ENCODE peak calls at places on chromosomes 6 and 20, in nine cellular contexts. O is nucleus accumbens; H is GM13977; M is stimulated activated CD8-positive, alpha-beta memory T cell treated with anti-CD3 and anti-CD28 coated beads, Interleukin-15, amount 100 ng/mL, for 24 hours; Q is stimulated activated CD4-positive, alpha-beta T cell treated with anti-CD3 and anti-CD28 coated beads, Interleukin-15, amount 100 ng/mL, for 1 hour; K is K562; Z is effector CD4-positive, alpha-beta T cell; R is ecto neural progenitor cell; C is M059J. D is an unnamed sample.

GRCh38 chr20:44370639-44371218 is 15.2 kb downstream of the HNF4A start:
- DNase-seq in O (no peak), H (no peak), M (no peak), Q (no peak), K (no peak), Z (no peak), R (no peak), C (no peak), D (no peak)

GRCh38 chr6:44762496-44762895 is 375.0 kb downstream of the CDC5L start:
- DNase-seq in O (no peak), H (no peak), M (no peak), Q (no peak), K (no peak), Z (no peak), R (no peak), C (peak; percentile 95), D (no peak)

GRCh38 chr20:53642196-53643030 is 48.8 kb upstream of the ZNF217 start:
- DNase-seq in O (no peak), H (no peak), M (no peak), Q (no peak), K (peak; percentile 64), Z (peak; percentile 28), R (no peak), C (peak; percentile 94), D (peak; percentile 26)

GRCh38 chr6:89082439-89082838 is 1.9 kb downstream of the PNRC1 start:
- DNase-seq in O (no peak), H (peak; percentile 31), M (no peak), Q (no peak), K (no peak), Z (no peak), R (no peak), C (peak; percentile 29), D (no peak)

GRCh38 chr6:118313762-118314161 is 234.3 kb upstream of the PLN start:
- DNase-seq in O (no peak), H (no peak), M (no peak), Q (no peak), K (no peak), Z (no peak), R (no peak), C (no peak), D (no peak)

GRCh38 chr20:33466303-33466646 is 22.7 kb upstream of the SNTA1 start:
- DNase-seq in O (no peak), H (no peak), M (no peak), Q (no peak), K (no peak), Z (no peak), R (no peak), C (no peak), D (no peak)

GRCh38 chr6:45979311-45979710 is 36.3 kb downstream of the CLIC5 start:
- DNase-seq in O (no peak), H (no peak), M (no peak), Q (no peak), K (no peak), Z (no peak), R (no peak), C (no peak), D (no peak)

GRCh38 chr6:105844275-105844848 is 241.8 kb upstream of the PRDM1 start:
- DNase-seq in O (no peak), H (no peak), M (no peak), Q (no peak), K (no peak), Z (no peak), R (no peak), C (no peak), D (no peak)

GRCh38 chr6:26087284-26088115 is at the start of gene HFE:
- DNase-seq in O (peak; percentile 22), H (no peak), M (no peak), Q (no peak), K (peak; percentile 60), Z (peak; percentile 12), R (peak; percentile 67), C (peak; percentile 80), D (peak; percentile 13)

GRCh38 chr6:105259912-105260889 is 80.4 kb upstream of the POPDC3 start:
- DNase-seq in O (no peak), H (no peak), M (no peak), Q (no peak), K (no peak), Z (no peak), R (no peak), C (no peak), D (no peak)

GRCh38 chr6:3879194-3879952 is 30.2 kb downstream of the FAM50B start:
- DNase-seq in O (no peak), H (no peak), M (no peak), Q (no peak), K (no peak), Z (no peak), R (peak; percentile 29), C (no peak), D (no peak)

GRCh38 chr6:41428995-41429417 is 93.6 kb downstream of the NCR2 start:
- DNase-seq in O (no peak), H (no peak), M (no peak), Q (no peak), K (no peak), Z (no peak), R (no peak), C (peak; percentile 77), D (no peak)

GRCh38 chr20:23856736-23857135 is 22.8 kb downstream of the CST5 start:
- DNase-seq in O (no peak), H (no peak), M (no peak), Q (no peak), K (no peak), Z (no peak), R (no peak), C (peak; percentile 86), D (no peak)

GRCh38 chr6:104431096-104431495 is 428.6 kb downstream of the HACE1 start:
- DNase-seq in O (no peak), H (no peak), M (no peak), Q (no peak), K (no peak), Z (no peak), R (no peak), C (no peak), D (no peak)

GRCh38 chr6:115891111-115891669 is 169.5 kb downstream of the FRK start:
- DNase-seq in O (no peak), H (peak; percentile 53), M (no peak), Q (no peak), K (no peak), Z (no peak), R (no peak), C (peak; percentile 78), D (no peak)

GRCh38 chr20:21391495-21392298 is 5.6 kb downstream of the NKX2-4 start:
- DNase-seq in O (no peak), H (peak; percentile 46), M (no peak), Q (no peak), K (no peak), Z (no peak), R (peak; percentile 69), C (no peak), D (no peak)

GRCh38 chr6:54624216-54624615 is 222.4 kb upstream of the FAM83B start:
- DNase-seq in O (no peak), H (no peak), M (no peak), Q (no peak), K (no peak), Z (no peak), R (no peak), C (no peak), D (no peak)

GRCh38 chr6:131331146-131331545 is 195.9 kb downstream of the AKAP7 start:
- DNase-seq in O (no peak), H (no peak), M (no peak), Q (no peak), K (no peak), Z (no peak), R (no peak), C (no peak), D (no peak)

GRCh38 chr6:23964865-23965264 is 161.2 kb upstream of the NRSN1 start:
- DNase-seq in O (no peak), H (no peak), M (no peak), Q (no peak), K (no peak), Z (no peak), R (no peak), C (no peak), D (no peak)

GRCh38 chr6:142975272-142975805 is 30.4 kb upstream of the HIVEP2 start:
- DNase-seq in O (no peak), H (no peak), M (no peak), Q (no peak), K (no peak), Z (no peak), R (no peak), C (no peak), D (no peak)

GRCh38 chr20:8301655-8302054 is 169.6 kb downstream of the PLCB1 start:
- DNase-seq in O (no peak), H (no peak), M (no peak), Q (no peak), K (no peak), Z (no peak), R (no peak), C (no peak), D (no peak)

GRCh38 chr6:32415521-32416019 is 8.6 kb upstream of the BTNL2 start:
- DNase-seq in O (peak; percentile 61), H (peak; percentile 53), M (peak; percentile 49), Q (peak; percentile 49), K (peak; percentile 78), Z (peak; percentile 71), R (peak; percentile 82), C (peak; percentile 73), D (peak; percentile 73)

GRCh38 chr6:25324076-25324762 is 45.0 kb downstream of the CARMIL1 start:
- DNase-seq in O (no peak), H (no peak), M (no peak), Q (no peak), K (no peak), Z (no peak), R (no peak), C (no peak), D (no peak)

GRCh38 chr20:48972816-48973215 is 51.3 kb downstream of the ARFGEF2 start:
- DNase-seq in O (no peak), H (no peak), M (no peak), Q (no peak), K (no peak), Z (no peak), R (no peak), C (no peak), D (no peak)

D was measured in effector memory CD8-positive, alpha-beta T cell.